ENCODE peak calls at places on chromosomes 13 and 19, in ten cellular contexts. R is mammary epithelial cell, I is pancreas, Q is breast epithelium, O is thoracic aorta, U is fibroblast of lung, J is stomach, T is brain microvascular endothelial cell, S is tibial artery, Y is ovary. F is an unnamed sample. For H3K36me3, the result is how much of the 10 kb centered on the place peaks cover.

GRCh38 chr13:64819081-64819480 is 2411.1 kb downstream of the PCDH9 start:
- DNase-seq in S (no peak), Y (no peak), U (no peak), O (no peak), T (no peak), R (no peak), Q (no peak), I (no peak), J (no peak), F (no peak)

GRCh38 chr19:827710-828321 is at the start of gene AZU1:
- DNase-seq in Q (no peak), U (no peak), R (no peak), Y (no peak), T (no peak), J (peak), I (peak), S (no peak), O (no peak), F (no peak)

GRCh38 chr13:50131998-50132936 is 117.0 kb downstream of the KCNRG start:
- DNase-seq in Q (no peak), R (no peak), Y (no peak), O (no peak), I (no peak), J (no peak), U (no peak), S (no peak), T (no peak), F (no peak)

GRCh38 chr13:74131206-74131605 is 3.0 kb downstream of the KLF12 start:
- DNase-seq in O (no peak), J (no peak), Y (no peak), I (no peak), Q (no peak), S (no peak), R (no peak), T (no peak), U (no peak), F (no peak)

GRCh38 chr13:112569771-112570288 is 18.1 kb downstream of the TUBGCP3 start:
- DNase-seq in J (no peak), Y (no peak), T (no peak), I (no peak), U (no peak), S (no peak), O (no peak), R (no peak), Q (no peak), F (no peak)

GRCh38 chr19:351976-352625 is 7.5 kb upstream of the MIER2 start:
- DNase-seq in T (no peak), Y (no peak), O (no peak), Q (no peak), J (no peak), I (peak), R (no peak), U (no peak), S (no peak), F (no peak)

GRCh38 chr13:80562423-80562822 is 221.5 kb upstream of the SPRY2 start:
- DNase-seq in R (no peak), I (no peak), S (no peak), J (no peak), Q (no peak), T (no peak), O (no peak), U (no peak), Y (no peak), F (no peak)

GRCh38 chr13:41229356-41229755 is 34.0 kb downstream of the MTRF1 start:
- DNase-seq in I (no peak), J (no peak), O (no peak), Q (no peak), S (no peak), T (no peak), U (no peak), Y (no peak), R (no peak), F (no peak)

GRCh38 chr19:43731854-43732253 is 16.0 kb downstream of the IRGC start:
- DNase-seq in U (no peak), Q (no peak), J (no peak), I (no peak), T (no peak), S (no peak), R (no peak), O (no peak), Y (no peak), F (no peak)

GRCh38 chr19:10339380-10339960 is at the start of gene ICAM3:
- DNase-seq in S (no peak), I (no peak), R (no peak), T (no peak), O (no peak), Q (no peak), Y (no peak), J (peak), U (no peak), F (peak)

GRCh38 chr19:33311326-33311682 is 9.0 kb upstream of the CEBPA start:
- DNase-seq in I (peak), U (no peak), O (no peak), T (no peak), R (no peak), S (no peak), J (peak), Y (no peak), Q (no peak), F (no peak)

GRCh38 chr13:92657565-92657964 is 569.0 kb upstream of the GPC6 start:
- DNase-seq in T (no peak), O (no peak), I (no peak), Q (no peak), S (no peak), Y (no peak), R (no peak), U (peak), J (no peak), F (no peak)
- TF ChIP-seq CTCF in T (no peak), O (no peak), I (no peak), Q (no peak), S (no peak), Y (no peak), R (no peak), U (no peak), J (no peak), F (no peak)

GRCh38 chr19:38666662-38667448 is 19.4 kb downstream of the ACTN4 start:
- DNase-seq in I (no peak), Y (no peak), Q (peak), T (peak), J (no peak), U (peak), S (peak), O (no peak), R (peak), F (no peak)
- H3K4me3 ChIP-seq in I (no peak), Y (no peak), Q (no peak), T (no peak), J (no peak), U (peak), S (no peak), O (peak), R (no peak), F (no peak)

GRCh38 chr13:44844786-44845185 is 144.5 kb downstream of the NUFIP1 start:
- DNase-seq in T (no peak), S (no peak), R (peak), Y (no peak), O (no peak), J (no peak), I (no peak), Q (no peak), U (no peak), F (no peak)
- H3K36me3 ChIP-seq in T (under half), S (under half), R (under half), Y (under half), O (under half), J (under half), I (under half), Q (under half), U (under half), F (under half)

GRCh38 chr13:24744247-24744646 is 19.7 kb upstream of the RNF17 start:
- DNase-seq in J (no peak), S (no peak), U (no peak), T (no peak), R (no peak), O (no peak), Y (no peak), I (no peak), Q (no peak), F (no peak)

GRCh38 chr13:24747248-24748151 is 16.5 kb upstream of the RNF17 start:
- DNase-seq in I (no peak), Q (no peak), U (peak), R (peak), T (no peak), O (no peak), Y (no peak), J (no peak), S (no peak), F (peak)

GRCh38 chr13:24745516-24745860 is 18.5 kb upstream of the RNF17 start:
- DNase-seq in S (no peak), U (no peak), Y (no peak), J (no peak), Q (no peak), T (no peak), I (peak), R (no peak), O (no peak), F (no peak)

GRCh38 chr13:24746618-24747247 is 17.2 kb upstream of the RNF17 start:
- DNase-seq in U (peak), S (no peak), O (no peak), Y (no peak), I (peak), Q (no peak), T (no peak), J (no peak), R (peak), F (peak)

DNA sequence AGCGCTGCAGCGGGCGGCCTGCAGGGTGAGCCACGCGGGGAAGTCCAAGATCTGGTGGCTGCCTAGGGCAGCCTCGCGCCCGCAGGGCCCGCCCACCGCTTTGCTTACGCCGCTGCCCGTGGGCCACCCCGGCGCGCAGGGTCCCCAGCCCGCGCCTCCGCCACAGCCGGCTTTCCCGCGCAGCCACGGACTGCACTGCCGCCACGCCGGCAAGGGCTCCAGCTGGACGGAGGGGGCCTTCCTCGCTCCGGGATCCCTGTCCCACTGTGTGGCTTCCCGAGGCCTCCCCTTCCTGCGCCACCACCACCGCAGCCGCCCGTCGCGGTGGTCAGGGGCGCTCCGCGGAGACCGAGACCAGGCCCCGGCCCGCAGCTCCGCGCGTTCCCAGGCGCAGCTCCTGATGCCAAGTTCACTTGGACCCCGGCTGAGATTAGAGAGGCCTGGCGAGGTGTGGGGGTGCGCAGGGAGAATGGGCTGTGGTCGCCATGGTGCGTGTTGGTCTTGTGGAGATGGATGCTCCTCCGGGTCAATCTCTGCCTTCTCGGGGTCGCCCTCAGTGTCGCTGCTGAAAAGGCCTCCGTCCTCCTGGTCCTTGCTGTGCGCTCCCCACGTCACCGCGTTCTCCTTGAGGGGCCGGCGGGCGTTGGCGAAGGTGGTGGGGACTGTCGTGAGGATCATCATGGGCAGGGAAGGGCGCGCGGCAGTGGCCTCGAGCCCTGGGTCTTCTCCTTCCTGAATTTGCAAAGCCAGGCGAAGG is 17.9 kb upstream of the RNF17 start:
- DNase-seq in O (no peak), Q (no peak), T (no peak), I (peak), S (no peak), R (peak), J (no peak), U (peak), Y (no peak), F (peak)
- TF ChIP-seq CTCF in O (no peak), Q (no peak), T (no peak), I (no peak), S (no peak), R (no peak), J (no peak), U (no peak), Y (no peak), F (no peak)